ENCODE peak calls at places on chromosomes 6 and 20, in eight cellular contexts. W, Y, F, M, X, D, Q and T are unnamed samples.

GRCh38 chr6:164795091-164795490 is 514.3 kb downstream of the C6orf118 start:
- DNase-seq in X (no peak), F (no peak), M (no peak), Y (no peak), Q (no peak), D (no peak), W (no peak), T (no peak)

GRCh38 chr6:15504040-15504491 is 158.8 kb downstream of the DTNBP1 start:
- DNase-seq in X (no peak), W (no peak), D (no peak), Y (no peak), F (no peak), Q (no peak), M (no peak), T (no peak)

GRCh38 chr6:148968636-148969270 is 221.9 kb downstream of the UST start:
- DNase-seq in W (no peak), M (no peak), F (peak), X (no peak), Q (no peak), Y (no peak), D (no peak), T (no peak)

GRCh38 chr6:34491091-34491430 is 25.2 kb downstream of the PACSIN1 start:
- DNase-seq in Q (peak), W (no peak), M (no peak), X (no peak), F (no peak), D (no peak), Y (no peak), T (peak)

GRCh38 chr6:80605165-80605989 is 498.9 kb downstream of the BCKDHB start:
- DNase-seq in W (no peak), F (peak), Q (no peak), M (no peak), Y (peak), X (peak), D (no peak), T (peak)

GRCh38 chr6:157879034-157879872 is 56.2 kb downstream of the SNX9 start:
- DNase-seq in M (no peak), X (no peak), F (no peak), W (no peak), D (peak), Q (no peak), Y (no peak), T (no peak)

GRCh38 chr20:5947276-5947675 is 3.1 kb downstream of the TRMT6 start:
- DNase-seq in M (no peak), W (no peak), D (no peak), Q (no peak), X (no peak), F (no peak), Y (no peak), T (peak)

GRCh38 chr6:3458706-3459421 is 2.0 kb upstream of the SLC22A23 start:
- DNase-seq in M (no peak), Q (no peak), X (no peak), Y (no peak), D (no peak), W (no peak), F (no peak), T (no peak)

GRCh38 chr20:34538671-34539123 is 19.8 kb upstream of the MAP1LC3A start:
- DNase-seq in Q (peak), F (peak), W (no peak), D (no peak), Y (no peak), M (peak), X (peak), T (peak)

GRCh38 chr20:47349365-47350180 is 6.9 kb downstream of the ZMYND8 start:
- DNase-seq in F (no peak), M (no peak), D (no peak), Q (no peak), Y (no peak), W (no peak), X (peak), T (no peak)

GRCh38 chr6:15308445-15309213 is 62.8 kb downstream of the JARID2 start:
- DNase-seq in M (peak), X (peak), W (no peak), Q (no peak), F (no peak), D (no peak), Y (no peak), T (peak)

GRCh38 chr20:20012517-20012916 is 4.6 kb upstream of the NAA20 start:
- DNase-seq in D (no peak), Q (no peak), W (no peak), F (no peak), M (no peak), X (no peak), Y (no peak), T (no peak)

GRCh38 chr6:29705389-29706231 is 17.6 kb upstream of the HLA-F start:
- DNase-seq in Y (peak), W (peak), F (peak), M (peak), D (no peak), X (peak), Q (peak), T (no peak)

GRCh38 chr6:5142915-5143314 is 57.8 kb downstream of the PPP1R3G start:
- DNase-seq in W (no peak), M (no peak), D (no peak), Y (no peak), F (no peak), Q (no peak), X (no peak), T (peak)

GRCh38 chr20:56897318-56897962 is 268.3 kb downstream of the TFAP2C start:
- DNase-seq in F (no peak), W (no peak), Q (no peak), X (no peak), Y (no peak), M (peak), D (no peak), T (no peak)

GRCh38 chr6:108630050-108630714 is 69.5 kb downstream of the FOXO3 start:
- DNase-seq in Y (no peak), X (no peak), M (no peak), W (no peak), F (no peak), Q (no peak), D (no peak), T (peak)

GRCh38 chr6:11486959-11487358 is 50.6 kb upstream of the TMEM170B start:
- DNase-seq in W (no peak), Y (no peak), X (no peak), M (no peak), Q (no peak), D (no peak), F (no peak), T (no peak)

GRCh38 chr20:58921564-58921963 is 59.5 kb upstream of the NELFCD start:
- DNase-seq in M (no peak), X (no peak), F (no peak), Q (no peak), W (no peak), D (no peak), Y (no peak), T (no peak)

GRCh38 chr6:133549252-133549925 is 308.2 kb downstream of the EYA4 start:
- DNase-seq in W (no peak), X (no peak), D (no peak), M (no peak), Y (no peak), F (no peak), Q (no peak), T (no peak)

GRCh38 chr6:43376551-43376981 is 7.1 kb upstream of the ZNF318 start:
- DNase-seq in Q (no peak), W (no peak), M (no peak), F (no peak), X (no peak), Y (no peak), D (peak), T (no peak)

DNA sequence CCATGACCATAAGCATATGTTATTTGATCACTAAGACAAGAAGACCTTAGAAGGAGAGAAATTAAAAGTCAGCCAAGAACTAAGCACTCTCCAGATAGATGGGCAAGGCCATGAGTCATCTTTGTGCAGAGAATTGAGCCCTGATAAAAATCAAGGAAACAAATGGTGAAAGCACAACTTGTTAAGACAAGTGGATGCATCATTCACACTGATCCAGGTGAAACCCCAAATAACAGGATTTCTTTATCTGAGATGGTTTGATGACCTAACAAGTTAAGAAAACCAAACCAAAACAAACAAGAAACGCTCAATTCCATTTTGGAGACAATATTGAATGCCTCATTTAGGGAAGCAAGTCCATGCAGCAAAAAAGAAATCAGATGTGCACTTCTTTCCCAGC is 121.6 kb downstream of the ADAT2 start:
- DNase-seq in Q (no peak), F (no peak), W (no peak), X (peak), Y (no peak), D (no peak), M (no peak), T (no peak)
- H3K4me3 ChIP-seq in Q (no peak), F (no peak), W (no peak), X (no peak), Y (no peak), D (no peak), M (no peak), T (no peak)

GRCh38 chr6:56542367-56543331 is 100.0 kb downstream of the DST start:
- DNase-seq in M (peak), W (peak), Y (peak), X (peak), Q (peak), F (peak), D (peak), T (peak)
- TF ChIP-seq POLR2A in M (peak), W (peak), Y (peak), X (peak), Q (peak), F (peak), D (peak), T (peak)

DNA sequence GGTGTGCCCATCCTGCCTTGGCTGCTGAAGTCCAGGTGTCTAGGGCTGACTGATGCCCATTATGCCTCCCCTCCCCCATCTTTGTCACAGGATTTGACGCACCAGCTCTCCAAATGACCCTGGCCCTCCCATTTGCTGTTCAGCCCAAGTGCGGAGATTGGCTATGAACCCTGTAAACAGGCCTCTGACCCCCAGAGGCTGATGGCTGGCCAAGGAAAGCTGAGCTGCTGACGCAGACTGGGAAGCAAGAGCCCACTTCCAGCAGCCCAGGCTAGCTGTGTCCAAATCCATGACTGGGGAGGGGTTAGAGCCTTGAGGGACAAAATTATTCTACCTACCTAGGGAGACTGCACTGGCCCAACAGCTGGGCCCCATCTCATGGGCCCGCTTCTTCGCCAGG is 801 bp upstream of the GNRH2 start:
- DNase-seq in X (no peak), M (no peak), F (no peak), Y (no peak), D (no peak), W (no peak), Q (no peak), T (no peak)
- TF ChIP-seq MAX in X (no peak), M (no peak), F (no peak), Y (no peak), D (no peak), W (no peak), Q (no peak), T (no peak)

GRCh38 chr6:151241853-151242252 is 2.1 kb downstream of the AKAP12 start:
- DNase-seq in F (no peak), X (no peak), Q (no peak), W (no peak), M (no peak), Y (no peak), D (no peak), T (no peak)

GRCh38 chr6:151240861-151241642 is 1.3 kb downstream of the AKAP12 start:
- DNase-seq in X (peak), D (no peak), Y (no peak), M (peak), Q (no peak), F (no peak), W (peak), T (no peak)

GRCh38 chr6:151239603-151240035 is at the start of gene AKAP12:
- DNase-seq in X (no peak), F (no peak), M (peak), Q (no peak), W (no peak), Y (no peak), D (no peak), T (no peak)

GRCh38 chr6:151240036-151240685 is 394 bp downstream of the AKAP12 start:
- DNase-seq in Q (peak), D (no peak), X (peak), M (peak), W (peak), F (no peak), Y (peak), T (no peak)

GRCh38 chr6:151242420-151242841 is 2.7 kb downstream of the AKAP12 start:
- DNase-seq in X (no peak), F (no peak), W (no peak), Q (no peak), Y (no peak), D (no peak), M (no peak), T (no peak)
- H3K4me3 ChIP-seq in X (no peak), F (no peak), W (peak), Q (no peak), Y (peak), D (no peak), M (peak), T (no peak)

GRCh38 chr6:77774457-77774856 is 121.6 kb downstream of the MEI4 start:
- DNase-seq in Y (no peak), Q (no peak), D (no peak), F (no peak), X (no peak), M (no peak), W (no peak), T (no peak)
- TF ChIP-seq POLR2A in Y (no peak), Q (no peak), D (no peak), F (no peak), X (no peak), M (no peak), W (no peak), T (no peak)

DNA sequence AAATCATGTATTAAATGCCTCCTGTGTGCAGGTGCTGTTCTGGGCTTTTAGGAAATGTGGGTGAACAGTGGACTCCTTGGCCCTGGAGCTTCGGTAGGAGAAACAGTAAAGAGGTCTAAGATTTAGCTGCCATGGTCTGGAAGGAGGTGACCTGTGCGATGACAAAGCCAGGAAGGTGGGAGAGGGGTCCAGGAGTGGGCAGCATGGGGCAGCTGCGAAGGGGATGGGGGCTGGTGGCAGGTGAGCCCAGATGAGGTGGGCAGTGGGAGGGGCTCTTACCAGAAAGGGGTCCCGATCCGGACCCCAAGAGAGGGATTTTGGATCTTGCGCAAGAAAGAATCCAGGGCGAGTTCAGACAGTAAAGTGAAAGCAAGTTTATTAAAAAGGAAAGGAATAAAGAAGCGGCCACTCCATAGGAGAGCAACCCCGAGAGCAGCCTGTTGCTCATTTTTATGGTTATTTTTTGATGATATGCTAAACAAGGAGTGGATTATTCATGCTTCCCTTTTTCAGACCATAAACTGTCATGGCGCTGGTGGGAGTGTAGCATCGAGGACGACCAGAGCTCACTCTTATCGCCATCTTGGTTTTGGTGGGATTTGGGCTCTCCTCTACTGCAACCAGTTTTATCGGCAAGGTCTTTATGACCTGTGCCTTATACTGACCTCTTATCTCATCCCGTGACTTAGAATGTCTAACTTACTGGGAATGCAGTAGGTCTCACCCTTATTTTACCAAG is 38.7 kb downstream of the PRR18 start:
- DNase-seq in Q (no peak), Y (no peak), F (no peak), M (no peak), D (no peak), W (no peak), X (no peak), T (no peak)
- TF ChIP-seq MAX in Q (no peak), Y (no peak), F (no peak), M (no peak), D (no peak), W (no peak), X (no peak), T (no peak)

DNA sequence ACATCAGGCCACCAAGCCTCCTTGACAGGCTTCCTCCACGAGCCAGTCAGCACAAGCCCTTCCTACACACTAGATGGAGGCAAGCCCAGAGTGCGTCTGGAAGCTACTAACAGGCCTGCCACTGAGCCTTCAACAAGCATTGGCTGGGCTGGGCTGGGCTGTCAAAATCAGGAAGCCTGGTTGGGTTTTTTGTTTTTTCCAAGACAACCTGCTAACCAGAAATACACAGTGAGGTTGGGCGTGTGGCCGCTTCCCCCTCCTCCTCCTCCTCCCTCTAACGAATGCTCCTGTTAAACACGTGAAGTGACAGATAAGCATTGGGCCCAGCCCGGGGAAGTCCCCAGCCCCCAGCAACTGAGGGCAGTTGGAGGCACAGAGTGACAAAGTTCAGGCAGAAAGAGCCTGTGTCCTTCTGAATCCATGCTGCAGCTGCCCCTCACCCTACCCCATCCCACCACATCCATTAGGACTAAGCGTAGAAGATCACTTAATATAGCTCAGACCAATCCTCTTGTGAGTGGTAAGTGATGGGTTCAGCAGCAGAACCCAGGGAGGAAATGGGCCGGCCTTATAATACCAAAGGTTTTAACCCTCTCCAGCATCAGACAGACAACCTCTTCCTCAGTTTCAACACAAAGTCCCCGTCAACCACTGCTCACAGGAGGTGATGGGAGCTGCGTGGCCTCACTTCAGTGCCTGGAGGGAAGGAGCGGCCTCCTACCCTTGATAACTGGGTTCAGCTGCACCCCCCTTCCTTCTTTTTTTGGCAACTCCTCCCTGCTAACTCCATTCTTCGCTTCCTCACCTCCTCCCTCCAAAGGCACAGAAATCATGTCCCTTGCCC is 1.1 kb downstream of the NFATC2 start:
- DNase-seq in W (no peak), X (peak), M (no peak), Q (peak), Y (no peak), D (no peak), F (peak), T (peak)
- H3K4me3 ChIP-seq in W (no peak), X (no peak), M (peak), Q (peak), Y (peak), D (peak), F (peak), T (peak)

GRCh38 chr6:52362443-52363221 is 681 bp downstream of the PAQR8 start:
- DNase-seq in F (no peak), W (peak), M (peak), Y (no peak), X (peak), Q (peak), D (no peak), T (no peak)

GRCh38 chr6:52360601-52361346 is 1.2 kb upstream of the PAQR8 start:
- DNase-seq in Q (no peak), M (no peak), D (no peak), Y (no peak), F (no peak), X (no peak), W (no peak), T (peak)

GRCh38 chr6:52361347-52361944 is 505 bp upstream of the PAQR8 start:
- DNase-seq in F (no peak), X (no peak), D (no peak), M (no peak), W (no peak), Y (no peak), Q (peak), T (peak)

GRCh38 chr6:52363222-52363867 is 1.4 kb downstream of the PAQR8 start:
- DNase-seq in F (peak), W (no peak), X (no peak), Y (no peak), D (no peak), M (no peak), Q (no peak), T (no peak)

DNA sequence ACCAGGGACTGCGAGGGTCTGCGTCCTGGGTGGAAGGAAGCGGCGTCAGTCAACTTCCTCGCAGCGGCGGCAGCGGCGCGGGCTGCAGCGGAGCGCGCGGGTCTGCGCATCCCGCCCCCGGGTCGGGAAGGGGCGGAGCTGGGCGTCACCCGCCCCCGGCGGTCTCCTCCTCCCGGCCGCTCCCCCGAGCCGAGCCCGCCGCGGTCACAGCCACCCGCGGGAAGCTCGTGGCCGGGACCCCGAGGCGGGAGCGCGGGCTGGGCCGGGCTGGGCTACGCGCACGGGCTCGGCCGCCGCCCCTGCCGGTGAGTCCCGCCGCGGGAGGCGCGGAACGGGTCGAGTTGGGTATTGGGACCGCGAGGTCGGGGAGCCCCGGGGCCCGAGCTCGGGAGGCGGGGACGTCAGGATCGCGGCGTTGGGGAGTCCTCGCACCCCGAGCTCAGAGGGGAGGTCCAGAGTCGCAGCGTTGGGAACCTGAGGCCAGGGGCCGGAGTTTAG is at the start of gene PAQR8:
- DNase-seq in M (peak), Y (peak), F (no peak), W (peak), D (no peak), X (peak), Q (peak), T (peak)
- TF ChIP-seq POLR2A in M (no peak), Y (peak), F (peak), W (peak), D (peak), X (peak), Q (peak), T (peak)